ENCODE peak calls at places on chromosomes 3 and 15, in seven cellular contexts. One of them, this sample, is unnamed.

GRCh38 chr15:76024021-76024768 is 12.0 kb upstream of the NRG4 start:
- DNase-seq in AG04450: no peak
- DNase-seq in activated T-cell treated with anti-CD3 and anti-CD28 coated beads for 1 hour: no peak
- DNase-seq in dermis microvascular lymphatic vessel endothelial cell: no peak
- DNase-seq in HEK293T: no peak
- DNase-seq in globus pallidus: no peak
- DNase-seq in GM10248: no peak
- DNase-seq in this sample: no peak

GRCh38 chr3:131699001-131699400 is 196.2 kb upstream of the MRPL3 start:
- DNase-seq in AG04450: no peak
- DNase-seq in activated T-cell treated with anti-CD3 and anti-CD28 coated beads for 1 hour: no peak
- DNase-seq in dermis microvascular lymphatic vessel endothelial cell: no peak
- DNase-seq in HEK293T: no peak
- DNase-seq in globus pallidus: no peak
- DNase-seq in GM10248: no peak
- DNase-seq in this sample: no peak

GRCh38 chr3:161161603-161162002 is 56.5 kb upstream of the B3GALNT1 start:
- DNase-seq in AG04450: no peak
- DNase-seq in activated T-cell treated with anti-CD3 and anti-CD28 coated beads for 1 hour: no peak
- DNase-seq in dermis microvascular lymphatic vessel endothelial cell: no peak
- DNase-seq in HEK293T: no peak
- DNase-seq in globus pallidus: no peak
- DNase-seq in GM10248: no peak
- DNase-seq in this sample: no peak

GRCh38 chr15:58731756-58732535 is 17.6 kb downstream of the ADAM10 start:
- DNase-seq in AG04450: no peak
- DNase-seq in activated T-cell treated with anti-CD3 and anti-CD28 coated beads for 1 hour: no peak
- DNase-seq in dermis microvascular lymphatic vessel endothelial cell: no peak
- DNase-seq in HEK293T: no peak
- DNase-seq in globus pallidus: no peak
- DNase-seq in GM10248: no peak
- DNase-seq in this sample: peak

GRCh38 chr3:85567074-85567676 is 608.4 kb downstream of the CADM2 start:
- DNase-seq in AG04450: no peak
- DNase-seq in activated T-cell treated with anti-CD3 and anti-CD28 coated beads for 1 hour: no peak
- DNase-seq in dermis microvascular lymphatic vessel endothelial cell: peak
- DNase-seq in HEK293T: peak
- DNase-seq in globus pallidus: peak
- DNase-seq in GM10248: peak
- DNase-seq in this sample: no peak

GRCh38 chr3:30511524-30512278 is 94.7 kb upstream of the TGFBR2 start:
- DNase-seq in AG04450: peak
- DNase-seq in activated T-cell treated with anti-CD3 and anti-CD28 coated beads for 1 hour: no peak
- DNase-seq in dermis microvascular lymphatic vessel endothelial cell: no peak
- DNase-seq in HEK293T: no peak
- DNase-seq in globus pallidus: no peak
- DNase-seq in GM10248: no peak
- DNase-seq in this sample: peak

GRCh38 chr3:172217877-172218276 is 178.5 kb downstream of the FNDC3B start:
- DNase-seq in AG04450: no peak
- DNase-seq in activated T-cell treated with anti-CD3 and anti-CD28 coated beads for 1 hour: no peak
- DNase-seq in dermis microvascular lymphatic vessel endothelial cell: no peak
- DNase-seq in HEK293T: no peak
- DNase-seq in globus pallidus: no peak
- DNase-seq in GM10248: no peak
- DNase-seq in this sample: peak

GRCh38 chr3:150803440-150803985 is 40.5 kb upstream of the SIAH2 start:
- DNase-seq in AG04450: no peak
- DNase-seq in activated T-cell treated with anti-CD3 and anti-CD28 coated beads for 1 hour: no peak
- DNase-seq in dermis microvascular lymphatic vessel endothelial cell: no peak
- DNase-seq in HEK293T: no peak
- DNase-seq in globus pallidus: no peak
- DNase-seq in GM10248: no peak
- DNase-seq in this sample: no peak

GRCh38 chr3:194481103-194481502 is 5.7 kb downstream of the ATP13A3 start:
- DNase-seq in AG04450: no peak
- DNase-seq in activated T-cell treated with anti-CD3 and anti-CD28 coated beads for 1 hour: no peak
- DNase-seq in dermis microvascular lymphatic vessel endothelial cell: no peak
- DNase-seq in HEK293T: no peak
- DNase-seq in globus pallidus: no peak
- DNase-seq in GM10248: no peak
- DNase-seq in this sample: no peak

GRCh38 chr3:50140990-50141389 is 14.1 kb upstream of the SEMA3F start:
- DNase-seq in AG04450: no peak
- DNase-seq in activated T-cell treated with anti-CD3 and anti-CD28 coated beads for 1 hour: no peak
- DNase-seq in dermis microvascular lymphatic vessel endothelial cell: no peak
- DNase-seq in HEK293T: no peak
- DNase-seq in globus pallidus: no peak
- DNase-seq in GM10248: no peak
- DNase-seq in this sample: no peak

GRCh38 chr3:49803464-49804140 is 541 bp downstream of the INKA1 start:
- DNase-seq in AG04450: no peak
- DNase-seq in activated T-cell treated with anti-CD3 and anti-CD28 coated beads for 1 hour: no peak
- DNase-seq in dermis microvascular lymphatic vessel endothelial cell: no peak
- DNase-seq in HEK293T: no peak
- DNase-seq in globus pallidus: peak
- DNase-seq in GM10248: peak
- DNase-seq in this sample: peak

GRCh38 chr15:92149029-92149428 is 244.7 kb upstream of the ST8SIA2 start:
- DNase-seq in AG04450: no peak
- DNase-seq in activated T-cell treated with anti-CD3 and anti-CD28 coated beads for 1 hour: no peak
- DNase-seq in dermis microvascular lymphatic vessel endothelial cell: no peak
- DNase-seq in HEK293T: no peak
- DNase-seq in globus pallidus: no peak
- DNase-seq in GM10248: no peak
- DNase-seq in this sample: no peak

GRCh38 chr15:85785887-85786777 is 8.6 kb downstream of the KLHL25 start:
- DNase-seq in AG04450: no peak
- DNase-seq in activated T-cell treated with anti-CD3 and anti-CD28 coated beads for 1 hour: no peak
- DNase-seq in dermis microvascular lymphatic vessel endothelial cell: peak
- DNase-seq in HEK293T: no peak
- DNase-seq in globus pallidus: no peak
- DNase-seq in GM10248: no peak
- DNase-seq in this sample: peak

GRCh38 chr3:172530101-172530561 is 6.9 kb upstream of the TNFSF10 start:
- DNase-seq in AG04450: no peak
- DNase-seq in activated T-cell treated with anti-CD3 and anti-CD28 coated beads for 1 hour: no peak
- DNase-seq in dermis microvascular lymphatic vessel endothelial cell: no peak
- DNase-seq in HEK293T: no peak
- DNase-seq in globus pallidus: no peak
- DNase-seq in GM10248: no peak
- DNase-seq in this sample: no peak

GRCh38 chr3:171950373-171950772 is 89.0 kb upstream of the FNDC3B start:
- DNase-seq in AG04450: no peak
- DNase-seq in activated T-cell treated with anti-CD3 and anti-CD28 coated beads for 1 hour: no peak
- DNase-seq in dermis microvascular lymphatic vessel endothelial cell: no peak
- DNase-seq in HEK293T: peak
- DNase-seq in globus pallidus: no peak
- DNase-seq in GM10248: no peak
- DNase-seq in this sample: peak

GRCh38 chr15:66897381-66897780 is 168.0 kb upstream of the SMAD3 start:
- DNase-seq in AG04450: no peak
- DNase-seq in activated T-cell treated with anti-CD3 and anti-CD28 coated beads for 1 hour: no peak
- DNase-seq in dermis microvascular lymphatic vessel endothelial cell: no peak
- DNase-seq in HEK293T: no peak
- DNase-seq in globus pallidus: no peak
- DNase-seq in GM10248: no peak
- DNase-seq in this sample: no peak

GRCh38 chr3:31077021-31077601 is 182.7 kb upstream of the GADL1 start:
- DNase-seq in AG04450: peak
- DNase-seq in activated T-cell treated with anti-CD3 and anti-CD28 coated beads for 1 hour: no peak
- DNase-seq in dermis microvascular lymphatic vessel endothelial cell: peak
- DNase-seq in HEK293T: no peak
- DNase-seq in globus pallidus: no peak
- DNase-seq in GM10248: no peak
- DNase-seq in this sample: peak

GRCh38 chr3:195801251-195802183 is 10.2 kb downstream of the MUC4 start:
- DNase-seq in AG04450: no peak
- DNase-seq in activated T-cell treated with anti-CD3 and anti-CD28 coated beads for 1 hour: no peak
- DNase-seq in dermis microvascular lymphatic vessel endothelial cell: no peak
- DNase-seq in HEK293T: no peak
- DNase-seq in globus pallidus: no peak
- DNase-seq in GM10248: no peak
- DNase-seq in this sample: no peak

GRCh38 chr15:61681038-61681418 is 379.2 kb downstream of the VPS13C start:
- DNase-seq in AG04450: no peak
- DNase-seq in activated T-cell treated with anti-CD3 and anti-CD28 coated beads for 1 hour: no peak
- DNase-seq in dermis microvascular lymphatic vessel endothelial cell: no peak
- DNase-seq in HEK293T: no peak
- DNase-seq in globus pallidus: no peak
- DNase-seq in GM10248: no peak
- DNase-seq in this sample: no peak

GRCh38 chr15:39183177-39183881 is 397.6 kb upstream of the THBS1 start:
- DNase-seq in AG04450: no peak
- DNase-seq in activated T-cell treated with anti-CD3 and anti-CD28 coated beads for 1 hour: no peak
- DNase-seq in dermis microvascular lymphatic vessel endothelial cell: no peak
- DNase-seq in HEK293T: no peak
- DNase-seq in globus pallidus: no peak
- DNase-seq in GM10248: no peak
- DNase-seq in this sample: no peak

GRCh38 chr3:191296041-191296541 is 33.1 kb upstream of the CCDC50 start:
- DNase-seq in AG04450: no peak
- DNase-seq in activated T-cell treated with anti-CD3 and anti-CD28 coated beads for 1 hour: no peak
- DNase-seq in dermis microvascular lymphatic vessel endothelial cell: no peak
- DNase-seq in HEK293T: no peak
- DNase-seq in globus pallidus: no peak
- DNase-seq in GM10248: peak
- DNase-seq in this sample: no peak

GRCh38 chr15:45180201-45180600 is 7.6 kb downstream of the SHF start:
- DNase-seq in AG04450: no peak
- DNase-seq in activated T-cell treated with anti-CD3 and anti-CD28 coated beads for 1 hour: no peak
- DNase-seq in dermis microvascular lymphatic vessel endothelial cell: no peak
- DNase-seq in HEK293T: no peak
- DNase-seq in globus pallidus: no peak
- DNase-seq in GM10248: no peak
- DNase-seq in this sample: no peak

GRCh38 chr3:157079677-157080369 is 80.1 kb downstream of the CCNL1 start:
- DNase-seq in AG04450: no peak
- DNase-seq in activated T-cell treated with anti-CD3 and anti-CD28 coated beads for 1 hour: no peak
- DNase-seq in dermis microvascular lymphatic vessel endothelial cell: no peak
- DNase-seq in HEK293T: no peak
- DNase-seq in globus pallidus: no peak
- DNase-seq in GM10248: no peak
- DNase-seq in this sample: no peak

GRCh38 chr3:64358176-64358575 is 132.9 kb upstream of the PRICKLE2 start:
- DNase-seq in AG04450: no peak
- DNase-seq in activated T-cell treated with anti-CD3 and anti-CD28 coated beads for 1 hour: no peak
- DNase-seq in dermis microvascular lymphatic vessel endothelial cell: peak
- DNase-seq in HEK293T: no peak
- DNase-seq in globus pallidus: no peak
- DNase-seq in GM10248: no peak
- DNase-seq in this sample: no peak

GRCh38 chr3:11199902-11200678 is 45.8 kb downstream of the HRH1 start:
- DNase-seq in AG04450: no peak
- DNase-seq in activated T-cell treated with anti-CD3 and anti-CD28 coated beads for 1 hour: no peak
- DNase-seq in dermis microvascular lymphatic vessel endothelial cell: no peak
- DNase-seq in HEK293T: no peak
- DNase-seq in globus pallidus: no peak
- DNase-seq in GM10248: no peak
- DNase-seq in this sample: no peak

GRCh38 chr3:45113625-45114050 is 32.5 kb downstream of the CDCP1 start:
- DNase-seq in AG04450: no peak
- DNase-seq in activated T-cell treated with anti-CD3 and anti-CD28 coated beads for 1 hour: no peak
- DNase-seq in dermis microvascular lymphatic vessel endothelial cell: no peak
- DNase-seq in HEK293T: no peak
- DNase-seq in globus pallidus: no peak
- DNase-seq in GM10248: no peak
- DNase-seq in this sample: no peak

GRCh38 chr15:83626171-83626802 is 27.6 kb upstream of the ADAMTSL3 start:
- DNase-seq in AG04450: no peak
- DNase-seq in activated T-cell treated with anti-CD3 and anti-CD28 coated beads for 1 hour: no peak
- DNase-seq in dermis microvascular lymphatic vessel endothelial cell: no peak
- DNase-seq in HEK293T: no peak
- DNase-seq in globus pallidus: no peak
- DNase-seq in GM10248: no peak
- DNase-seq in this sample: no peak

GRCh38 chr3:127613406-127613805 is 15.2 kb downstream of the MCM2 start:
- DNase-seq in AG04450: no peak
- DNase-seq in activated T-cell treated with anti-CD3 and anti-CD28 coated beads for 1 hour: no peak
- DNase-seq in dermis microvascular lymphatic vessel endothelial cell: no peak
- DNase-seq in HEK293T: no peak
- DNase-seq in globus pallidus: no peak
- DNase-seq in GM10248: no peak
- DNase-seq in this sample: no peak

GRCh38 chr3:170765419-170766078 is 104.4 kb downstream of the RPL22L1 start:
- DNase-seq in AG04450: no peak
- DNase-seq in activated T-cell treated with anti-CD3 and anti-CD28 coated beads for 1 hour: no peak
- DNase-seq in dermis microvascular lymphatic vessel endothelial cell: no peak
- DNase-seq in HEK293T: no peak
- DNase-seq in globus pallidus: peak
- DNase-seq in GM10248: no peak
- DNase-seq in this sample: no peak

GRCh38 chr3:53170325-53171108 is 9.5 kb downstream of the PRKCD start:
- DNase-seq in AG04450: no peak
- DNase-seq in activated T-cell treated with anti-CD3 and anti-CD28 coated beads for 1 hour: no peak
- DNase-seq in dermis microvascular lymphatic vessel endothelial cell: no peak
- DNase-seq in HEK293T: no peak
- DNase-seq in globus pallidus: no peak
- DNase-seq in GM10248: peak
- DNase-seq in this sample: no peak

GRCh38 chr3:33989229-33989628 is 190.8 kb downstream of the PDCD6IP start:
- DNase-seq in AG04450: no peak
- DNase-seq in activated T-cell treated with anti-CD3 and anti-CD28 coated beads for 1 hour: no peak
- DNase-seq in dermis microvascular lymphatic vessel endothelial cell: no peak
- DNase-seq in HEK293T: no peak
- DNase-seq in globus pallidus: no peak
- DNase-seq in GM10248: no peak
- DNase-seq in this sample: no peak

GRCh38 chr3:72625616-72626337 is 222.5 kb downstream of the SHQ1 start:
- DNase-seq in AG04450: no peak
- DNase-seq in activated T-cell treated with anti-CD3 and anti-CD28 coated beads for 1 hour: no peak
- DNase-seq in dermis microvascular lymphatic vessel endothelial cell: no peak
- DNase-seq in HEK293T: no peak
- DNase-seq in globus pallidus: no peak
- DNase-seq in GM10248: no peak
- DNase-seq in this sample: no peak

GRCh38 chr3:1183320-1184048 is 90.7 kb downstream of the CNTN6 start:
- DNase-seq in AG04450: no peak
- DNase-seq in activated T-cell treated with anti-CD3 and anti-CD28 coated beads for 1 hour: no peak
- DNase-seq in dermis microvascular lymphatic vessel endothelial cell: no peak
- DNase-seq in HEK293T: no peak
- DNase-seq in globus pallidus: no peak
- DNase-seq in GM10248: no peak
- DNase-seq in this sample: no peak